ENCODE peak calls at places on chromosomes 5 and 9, in six cellular contexts. S is occipital lobe; N is activated naive CD4-positive, alpha-beta T cell; Z is pancreas; E is activated naive CD8-positive, alpha-beta T cell treated with anti-CD3 and anti-CD28 coated beads for 36 hours; R is EH. X is an unnamed sample.

GRCh38 chr5:171785517-171785916 is at the start of gene SMIM23:
- DNase-seq in S (no peak), Z (no peak), N (no peak), R (no peak), E (no peak), X (no peak)

GRCh38 chr9:68931821-68932220 is 82.1 kb downstream of the PRKACG start:
- DNase-seq in R (no peak), Z (no peak), E (no peak), N (no peak), S (no peak), X (no peak)

GRCh38 chr9:83722726-83723495 is 15.2 kb upstream of the UBQLN1 start:
- DNase-seq in R (no peak), Z (no peak), E (no peak), N (no peak), S (no peak), X (no peak)

GRCh38 chr9:129237195-129237611 is 59.1 kb upstream of the IER5L start:
- DNase-seq in S (peak), N (peak), R (peak), Z (no peak), E (peak), X (peak)

GRCh38 chr9:79193001-79193400 is 378.8 kb upstream of the TLE4 start:
- DNase-seq in R (peak), Z (no peak), S (no peak), E (no peak), N (no peak), X (no peak)

GRCh38 chr5:911601-912000 is 18.9 kb downstream of the TRIP13 start:
- DNase-seq in R (peak), Z (no peak), E (no peak), S (no peak), N (no peak), X (no peak)

GRCh38 chr5:122972877-122973276 is 63.6 kb downstream of the PPIC start:
- DNase-seq in R (peak), Z (no peak), E (no peak), N (no peak), S (no peak), X (no peak)

GRCh38 chr9:14806941-14807340 is 84.4 kb upstream of the CER1 start:
- DNase-seq in Z (no peak), R (no peak), E (no peak), S (no peak), N (no peak), X (no peak)

GRCh38 chr9:7097040-7097715 is 339.4 kb downstream of the KDM4C start:
- DNase-seq in N (no peak), S (no peak), E (no peak), Z (no peak), R (no peak), X (no peak)

GRCh38 chr5:78008356-78008967 is 232.3 kb upstream of the TBCA start:
- DNase-seq in R (peak), Z (no peak), E (no peak), S (no peak), N (no peak), X (no peak)

GRCh38 chr5:135705230-135705631 is 126.4 kb upstream of the CXCL14 start:
- DNase-seq in R (peak), E (no peak), N (no peak), S (no peak), Z (no peak), X (no peak)

GRCh38 chr5:128869970-128870747 is 95.1 kb upstream of the SLC27A6 start:
- DNase-seq in E (no peak), S (no peak), R (peak), N (no peak), Z (no peak), X (no peak)

GRCh38 chr9:8616419-8616818 is 816.8 kb upstream of the DMAC1 start:
- DNase-seq in S (no peak), E (no peak), Z (no peak), N (no peak), R (no peak), X (no peak)

GRCh38 chr9:115127191-115127817 is 9.3 kb upstream of the TNC start:
- DNase-seq in E (no peak), R (peak), Z (no peak), N (no peak), S (no peak), X (no peak)

GRCh38 chr5:74685979-74686631 is 1.1 kb downstream of the HEXB start:
- DNase-seq in Z (no peak), N (no peak), S (no peak), E (peak), R (peak), X (no peak)